ENCODE peak calls at places on chromosomes 6 and 20, in four cellular contexts. C is heart left ventricle, U is uterus, V is endodermal cell. Q is an unnamed sample.

GRCh38 chr20:34084227-34084923 is 27.7 kb downstream of the EIF2S2 start:
- DNase-seq in C (no peak), U (no peak), V (no peak), Q (no peak)

GRCh38 chr6:3407840-3408239 is 49.0 kb downstream of the SLC22A23 start:
- DNase-seq in C (no peak), U (no peak), V (no peak), Q (no peak)

GRCh38 chr6:37783831-37784584 is 35.5 kb upstream of the ZFAND3 start:
- DNase-seq in C (no peak), U (peak; percentile 42), V (peak; percentile 71), Q (peak; percentile 31)

GRCh38 chr6:5809471-5809870 is 197.3 kb downstream of the NRN1 start:
- DNase-seq in C (no peak), U (no peak), V (no peak), Q (no peak)

GRCh38 chr6:135182120-135182992 is 1.2 kb downstream of the MYB start:
- DNase-seq in C (no peak), U (no peak), V (peak; percentile 79), Q (peak; percentile 15)

GRCh38 chr20:22757424-22758189 is 173.2 kb upstream of the FOXA2 start:
- DNase-seq in C (no peak), U (no peak), V (no peak), Q (no peak)

GRCh38 chr6:134340574-134340973 is 22.7 kb upstream of the SGK1 start:
- DNase-seq in C (no peak), U (no peak), V (no peak), Q (no peak)

GRCh38 chr6:142313284-142313683 is 11.5 kb downstream of the ADGRG6 start:
- DNase-seq in C (no peak), U (no peak), V (no peak), Q (no peak)

GRCh38 chr6:4295789-4296165 is 160.4 kb upstream of the ECI2 start:
- DNase-seq in C (no peak), U (no peak), V (peak; percentile 21), Q (no peak)

GRCh38 chr6:53103993-53104675 is 38.9 kb downstream of the FBXO9 start:
- DNase-seq in C (no peak), U (no peak), V (peak; percentile 32), Q (no peak)

GRCh38 chr6:144327081-144327480 is 41.9 kb downstream of the UTRN start:
- DNase-seq in C (no peak), U (peak; percentile 71), V (no peak), Q (no peak)

GRCh38 chr20:45359069-45359405 is 3.9 kb upstream of the SYS1 start:
- DNase-seq in C (peak; percentile 41), U (peak; percentile 70), V (no peak), Q (peak; percentile 64)

GRCh38 chr6:166333172-166333995 is 9.0 kb downstream of the SFT2D1 start:
- DNase-seq in C (no peak), U (no peak), V (no peak), Q (no peak)

GRCh38 chr6:155013457-155013876 is 18.4 kb downstream of the TIAM2 start:
- DNase-seq in C (no peak), U (no peak), V (no peak), Q (no peak)

GRCh38 chr20:41035207-41035606 is 6.6 kb downstream of the TOP1 start:
- DNase-seq in C (no peak), U (no peak), V (no peak), Q (no peak)

GRCh38 chr20:59207742-59208357 is 44.2 kb downstream of the ZNF831 start:
- DNase-seq in C (peak; percentile 46), U (no peak), V (peak; percentile 95), Q (peak; percentile 67)

GRCh38 chr6:15317251-15317650 is 71.4 kb downstream of the JARID2 start:
- DNase-seq in C (no peak), U (no peak), V (no peak), Q (no peak)
- H3K4me1 ChIP-seq in C (peaks cover 23% of the 10 kb centered on the region), U (no peaks in the 10 kb centered on the region), V (no peaks in the 10 kb centered on the region), Q (peaks cover 15% of the 10 kb centered on the region)

GRCh38 chr6:75292522-75292921 is 7.9 kb upstream of the TMEM30A start:
- DNase-seq in C (no peak), U (no peak), V (no peak), Q (no peak)
- H3K27ac ChIP-seq in C (no peak overlapping the region), U (no peak overlapping the region), V (no peak overlapping the region), Q (no peak overlapping the region)

GRCh38 chr6:156897907-156898531 is 120.8 kb downstream of the ARID1B start:
- DNase-seq in C (no peak), U (no peak), V (no peak), Q (no peak)

GRCh38 chr6:156901309-156902019 is 124.3 kb downstream of the ARID1B start:
- DNase-seq in C (no peak), U (no peak), V (no peak), Q (no peak)

GRCh38 chr6:156900292-156900691 is 123.1 kb downstream of the ARID1B start:
- DNase-seq in C (no peak), U (no peak), V (no peak), Q (no peak)

GRCh38 chr6:156899532-156899931 is 122.4 kb downstream of the ARID1B start:
- DNase-seq in C (no peak), U (no peak), V (peak; percentile 67), Q (no peak)

GRCh38 chr6:156899071-156899470 is 121.9 kb downstream of the ARID1B start:
- DNase-seq in C (no peak), U (no peak), V (no peak), Q (no peak)
- H3K4me1 ChIP-seq in C (peaks cover 15% of the 10 kb centered on the region), U (no peaks in the 10 kb centered on the region), V (peaks cover 3% of the 10 kb centered on the region), Q (peaks cover 8% of the 10 kb centered on the region)

DNA sequence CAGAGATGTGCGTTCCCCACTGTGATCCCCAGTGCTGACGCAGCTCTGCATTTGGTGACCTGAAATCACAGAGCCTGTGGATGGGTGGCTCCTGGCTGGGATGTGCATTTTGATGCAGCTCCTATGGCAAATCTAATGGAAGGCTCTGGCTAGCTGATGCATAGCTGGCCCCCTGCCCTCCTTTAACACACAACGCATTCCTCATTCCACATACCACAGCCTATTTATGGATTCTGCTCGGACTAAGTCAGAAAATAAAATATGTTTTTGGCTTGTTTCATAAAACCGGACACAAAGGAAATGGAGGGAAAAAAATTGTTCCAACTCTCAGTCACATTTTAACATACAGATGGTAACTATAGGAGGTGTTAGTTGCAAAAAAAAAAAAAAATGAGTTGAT is 215.2 kb downstream of the HDGFL1 start:
- DNase-seq in C (no peak), U (no peak), V (no peak), Q (no peak)
- H3K27ac ChIP-seq in C (no peak overlapping the region), U (peak overlapping the region; percentile 14), V (peak overlapping the region; percentile 98), Q (no peak overlapping the region)

GRCh38 chr20:32629813-32630212 is 43.9 kb downstream of the C20orf203 start:
- DNase-seq in C (no peak), U (no peak), V (no peak), Q (peak; percentile 30)
- H3K4me1 ChIP-seq in C (peaks cover 11% of the 10 kb centered on the region), U (no peaks in the 10 kb centered on the region), V (peaks cover 18% of the 10 kb centered on the region), Q (peaks cover 5% of the 10 kb centered on the region)

DNA sequence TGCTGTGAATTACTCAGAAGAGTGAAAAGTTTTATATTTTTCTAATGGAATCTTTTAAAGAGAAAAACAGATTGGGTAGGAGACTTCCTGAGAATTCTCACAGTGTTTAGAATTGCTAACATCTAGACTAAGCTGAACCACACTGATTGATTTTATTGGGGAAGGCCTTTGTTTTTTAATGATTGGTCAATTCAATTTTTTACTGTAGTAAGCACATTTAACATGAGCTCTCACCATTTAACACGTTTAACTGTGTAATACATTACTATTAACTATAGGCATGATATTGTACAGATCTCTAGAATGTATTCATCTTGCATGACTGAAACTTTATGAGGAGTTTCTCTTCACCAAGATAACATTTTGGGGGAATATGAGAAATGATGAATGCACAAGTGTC is 987.3 kb downstream of the PHF3 start:
- DNase-seq in C (no peak), U (no peak), V (no peak), Q (no peak)
- H3K27ac ChIP-seq in C (no peak overlapping the region), U (no peak overlapping the region), V (no peak overlapping the region), Q (no peak overlapping the region)

DNA sequence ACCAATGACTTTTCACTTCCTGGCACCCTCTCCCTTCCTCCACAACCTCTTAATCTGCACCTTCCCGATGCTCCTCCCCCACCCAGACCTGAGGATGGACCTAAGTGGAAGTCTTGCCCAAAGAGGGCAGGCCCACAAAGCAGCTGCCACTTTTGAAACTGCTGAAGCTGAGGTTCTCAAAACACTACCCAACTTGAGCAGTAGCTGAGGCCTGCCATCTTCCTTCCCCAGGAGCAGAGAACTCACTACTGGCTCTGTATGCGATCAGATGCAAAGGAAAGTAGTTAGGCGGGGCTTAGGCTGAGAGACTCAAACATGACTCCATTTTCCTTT is 1.5 kb downstream of the HM13 start:
- DNase-seq in C (no peak), U (no peak), V (no peak), Q (no peak)
- H3K4me1 ChIP-seq in C (peaks cover 24% of the 10 kb centered on the region), U (peaks cover 5% of the 10 kb centered on the region), V (peaks cover 6% of the 10 kb centered on the region), Q (peaks cover 18% of the 10 kb centered on the region)